ENCODE peak calls at places on chromosome 12, in six cellular contexts. One of them, this sample, is unnamed.

GRCh38 chr12:118979763-118980406 is 1.5 kb upstream of the SRRM4 start:
- DNase-seq in neural crest cell: peak
- DNase-seq in T-cell: peak
- DNase-seq in stimulated activated CD4-positive, alpha-beta T cell treated with anti-CD3 and anti-CD28 coated beads, Interleukin-1b, Interleukin-23, amount 100 ng/mL, for 24 hours: no peak
- DNase-seq in foreskin fibroblast: peak
- DNase-seq in activated CD4-positive, alpha-beta T cell treated with anti-CD3 and anti-CD28 coated beads, Interleukin-2, amount 50 U/mL, for 24 hours: no peak
- DNase-seq in this sample: peak

GRCh38 chr12:99767809-99768208 is 120.3 kb downstream of the GARIN6 start:
- DNase-seq in foreskin fibroblast: peak
- DNase-seq in neural crest cell: no peak
- DNase-seq in stimulated activated CD4-positive, alpha-beta T cell treated with anti-CD3 and anti-CD28 coated beads, Interleukin-1b, Interleukin-23, amount 100 ng/mL, for 24 hours: no peak
- DNase-seq in activated CD4-positive, alpha-beta T cell treated with anti-CD3 and anti-CD28 coated beads, Interleukin-2, amount 50 U/mL, for 24 hours: no peak
- DNase-seq in T-cell: no peak
- DNase-seq in this sample: peak

GRCh38 chr12:6324936-6325750 is 14.7 kb downstream of the PLEKHG6 start:
- DNase-seq in activated CD4-positive, alpha-beta T cell treated with anti-CD3 and anti-CD28 coated beads, Interleukin-2, amount 50 U/mL, for 24 hours: no peak
- DNase-seq in neural crest cell: no peak
- DNase-seq in foreskin fibroblast: peak
- DNase-seq in T-cell: no peak
- DNase-seq in stimulated activated CD4-positive, alpha-beta T cell treated with anti-CD3 and anti-CD28 coated beads, Interleukin-1b, Interleukin-23, amount 100 ng/mL, for 24 hours: no peak
- DNase-seq in this sample: no peak

GRCh38 chr12:63276537-63277365 is 125.8 kb upstream of the AVPR1A start:
- DNase-seq in activated CD4-positive, alpha-beta T cell treated with anti-CD3 and anti-CD28 coated beads, Interleukin-2, amount 50 U/mL, for 24 hours: no peak
- DNase-seq in T-cell: no peak
- DNase-seq in foreskin fibroblast: peak
- DNase-seq in neural crest cell: peak
- DNase-seq in stimulated activated CD4-positive, alpha-beta T cell treated with anti-CD3 and anti-CD28 coated beads, Interleukin-1b, Interleukin-23, amount 100 ng/mL, for 24 hours: no peak
- DNase-seq in this sample: peak

GRCh38 chr12:100877776-100878175 is 83.2 kb downstream of the ANO4 start:
- DNase-seq in neural crest cell: no peak
- DNase-seq in foreskin fibroblast: no peak
- DNase-seq in stimulated activated CD4-positive, alpha-beta T cell treated with anti-CD3 and anti-CD28 coated beads, Interleukin-1b, Interleukin-23, amount 100 ng/mL, for 24 hours: no peak
- DNase-seq in T-cell: no peak
- DNase-seq in activated CD4-positive, alpha-beta T cell treated with anti-CD3 and anti-CD28 coated beads, Interleukin-2, amount 50 U/mL, for 24 hours: no peak
- DNase-seq in this sample: no peak

GRCh38 chr12:110577717-110578521 is 5.2 kb downstream of the PPTC7 start:
- DNase-seq in neural crest cell: no peak
- DNase-seq in T-cell: no peak
- DNase-seq in activated CD4-positive, alpha-beta T cell treated with anti-CD3 and anti-CD28 coated beads, Interleukin-2, amount 50 U/mL, for 24 hours: peak
- DNase-seq in foreskin fibroblast: peak
- DNase-seq in stimulated activated CD4-positive, alpha-beta T cell treated with anti-CD3 and anti-CD28 coated beads, Interleukin-1b, Interleukin-23, amount 100 ng/mL, for 24 hours: no peak
- DNase-seq in this sample: no peak

GRCh38 chr12:80847575-80847974 is 90.2 kb downstream of the LIN7A start:
- DNase-seq in stimulated activated CD4-positive, alpha-beta T cell treated with anti-CD3 and anti-CD28 coated beads, Interleukin-1b, Interleukin-23, amount 100 ng/mL, for 24 hours: no peak
- DNase-seq in foreskin fibroblast: no peak
- DNase-seq in activated CD4-positive, alpha-beta T cell treated with anti-CD3 and anti-CD28 coated beads, Interleukin-2, amount 50 U/mL, for 24 hours: no peak
- DNase-seq in T-cell: no peak
- DNase-seq in neural crest cell: no peak
- DNase-seq in this sample: peak

GRCh38 chr12:38905480-38906351 is at the start of gene CPNE8:
- DNase-seq in activated CD4-positive, alpha-beta T cell treated with anti-CD3 and anti-CD28 coated beads, Interleukin-2, amount 50 U/mL, for 24 hours: peak
- DNase-seq in foreskin fibroblast: peak
- DNase-seq in neural crest cell: peak
- DNase-seq in stimulated activated CD4-positive, alpha-beta T cell treated with anti-CD3 and anti-CD28 coated beads, Interleukin-1b, Interleukin-23, amount 100 ng/mL, for 24 hours: no peak
- DNase-seq in T-cell: peak
- DNase-seq in this sample: no peak

GRCh38 chr12:68761901-68762630 is 16.1 kb downstream of the SLC35E3 start:
- DNase-seq in T-cell: no peak
- DNase-seq in activated CD4-positive, alpha-beta T cell treated with anti-CD3 and anti-CD28 coated beads, Interleukin-2, amount 50 U/mL, for 24 hours: no peak
- DNase-seq in stimulated activated CD4-positive, alpha-beta T cell treated with anti-CD3 and anti-CD28 coated beads, Interleukin-1b, Interleukin-23, amount 100 ng/mL, for 24 hours: no peak
- DNase-seq in neural crest cell: no peak
- DNase-seq in foreskin fibroblast: no peak
- DNase-seq in this sample: no peak

GRCh38 chr12:113647048-113647447 is 175.4 kb upstream of the LHX5 start:
- DNase-seq in foreskin fibroblast: no peak
- DNase-seq in stimulated activated CD4-positive, alpha-beta T cell treated with anti-CD3 and anti-CD28 coated beads, Interleukin-1b, Interleukin-23, amount 100 ng/mL, for 24 hours: no peak
- DNase-seq in T-cell: no peak
- DNase-seq in neural crest cell: peak
- DNase-seq in activated CD4-positive, alpha-beta T cell treated with anti-CD3 and anti-CD28 coated beads, Interleukin-2, amount 50 U/mL, for 24 hours: no peak
- DNase-seq in this sample: no peak

GRCh38 chr12:20438307-20438779 is 70.0 kb downstream of the PDE3A start:
- DNase-seq in T-cell: no peak
- DNase-seq in stimulated activated CD4-positive, alpha-beta T cell treated with anti-CD3 and anti-CD28 coated beads, Interleukin-1b, Interleukin-23, amount 100 ng/mL, for 24 hours: no peak
- DNase-seq in foreskin fibroblast: peak
- DNase-seq in neural crest cell: no peak
- DNase-seq in activated CD4-positive, alpha-beta T cell treated with anti-CD3 and anti-CD28 coated beads, Interleukin-2, amount 50 U/mL, for 24 hours: no peak
- DNase-seq in this sample: no peak

GRCh38 chr12:29518407-29518806 is 20.9 kb upstream of the OVCH1 start:
- DNase-seq in activated CD4-positive, alpha-beta T cell treated with anti-CD3 and anti-CD28 coated beads, Interleukin-2, amount 50 U/mL, for 24 hours: no peak
- DNase-seq in neural crest cell: no peak
- DNase-seq in stimulated activated CD4-positive, alpha-beta T cell treated with anti-CD3 and anti-CD28 coated beads, Interleukin-1b, Interleukin-23, amount 100 ng/mL, for 24 hours: no peak
- DNase-seq in foreskin fibroblast: no peak
- DNase-seq in T-cell: no peak
- DNase-seq in this sample: no peak

GRCh38 chr12:6752181-6752930 is 585 bp downstream of the MLF2 start:
- DNase-seq in activated CD4-positive, alpha-beta T cell treated with anti-CD3 and anti-CD28 coated beads, Interleukin-2, amount 50 U/mL, for 24 hours: no peak
- DNase-seq in neural crest cell: no peak
- DNase-seq in stimulated activated CD4-positive, alpha-beta T cell treated with anti-CD3 and anti-CD28 coated beads, Interleukin-1b, Interleukin-23, amount 100 ng/mL, for 24 hours: no peak
- DNase-seq in T-cell: no peak
- DNase-seq in foreskin fibroblast: peak
- DNase-seq in this sample: no peak

GRCh38 chr12:128992116-128992515 is 138.8 kb downstream of the GLT1D1 start:
- DNase-seq in neural crest cell: no peak
- DNase-seq in foreskin fibroblast: no peak
- DNase-seq in stimulated activated CD4-positive, alpha-beta T cell treated with anti-CD3 and anti-CD28 coated beads, Interleukin-1b, Interleukin-23, amount 100 ng/mL, for 24 hours: no peak
- DNase-seq in activated CD4-positive, alpha-beta T cell treated with anti-CD3 and anti-CD28 coated beads, Interleukin-2, amount 50 U/mL, for 24 hours: no peak
- DNase-seq in T-cell: no peak
- DNase-seq in this sample: no peak

GRCh38 chr12:25689996-25690501 is 137.0 kb upstream of the LMNTD1 start:
- DNase-seq in foreskin fibroblast: peak
- DNase-seq in neural crest cell: no peak
- DNase-seq in T-cell: no peak
- DNase-seq in stimulated activated CD4-positive, alpha-beta T cell treated with anti-CD3 and anti-CD28 coated beads, Interleukin-1b, Interleukin-23, amount 100 ng/mL, for 24 hours: no peak
- DNase-seq in activated CD4-positive, alpha-beta T cell treated with anti-CD3 and anti-CD28 coated beads, Interleukin-2, amount 50 U/mL, for 24 hours: no peak
- DNase-seq in this sample: no peak

GRCh38 chr12:11650279-11650696 is 814 bp downstream of the ETV6 start:
- DNase-seq in neural crest cell: no peak
- DNase-seq in T-cell: no peak
- DNase-seq in stimulated activated CD4-positive, alpha-beta T cell treated with anti-CD3 and anti-CD28 coated beads, Interleukin-1b, Interleukin-23, amount 100 ng/mL, for 24 hours: no peak
- DNase-seq in activated CD4-positive, alpha-beta T cell treated with anti-CD3 and anti-CD28 coated beads, Interleukin-2, amount 50 U/mL, for 24 hours: no peak
- DNase-seq in foreskin fibroblast: no peak
- DNase-seq in this sample: no peak

GRCh38 chr12:104456417-104456949 is at the start of gene CHST11:
- DNase-seq in neural crest cell: peak
- DNase-seq in T-cell: peak
- DNase-seq in foreskin fibroblast: peak
- DNase-seq in activated CD4-positive, alpha-beta T cell treated with anti-CD3 and anti-CD28 coated beads, Interleukin-2, amount 50 U/mL, for 24 hours: peak
- DNase-seq in stimulated activated CD4-positive, alpha-beta T cell treated with anti-CD3 and anti-CD28 coated beads, Interleukin-1b, Interleukin-23, amount 100 ng/mL, for 24 hours: peak
- DNase-seq in this sample: peak

GRCh38 chr12:3562484-3562883 is 71.5 kb downstream of the PRMT8 start:
- DNase-seq in stimulated activated CD4-positive, alpha-beta T cell treated with anti-CD3 and anti-CD28 coated beads, Interleukin-1b, Interleukin-23, amount 100 ng/mL, for 24 hours: no peak
- DNase-seq in foreskin fibroblast: no peak
- DNase-seq in activated CD4-positive, alpha-beta T cell treated with anti-CD3 and anti-CD28 coated beads, Interleukin-2, amount 50 U/mL, for 24 hours: no peak
- DNase-seq in neural crest cell: no peak
- DNase-seq in T-cell: no peak
- DNase-seq in this sample: no peak

GRCh38 chr12:64675795-64676194 is 65.5 kb downstream of the RASSF3 start:
- DNase-seq in neural crest cell: no peak
- DNase-seq in T-cell: no peak
- DNase-seq in foreskin fibroblast: peak
- DNase-seq in stimulated activated CD4-positive, alpha-beta T cell treated with anti-CD3 and anti-CD28 coated beads, Interleukin-1b, Interleukin-23, amount 100 ng/mL, for 24 hours: no peak
- DNase-seq in activated CD4-positive, alpha-beta T cell treated with anti-CD3 and anti-CD28 coated beads, Interleukin-2, amount 50 U/mL, for 24 hours: no peak
- DNase-seq in this sample: no peak

GRCh38 chr12:71214511-71215285 is 56.9 kb upstream of the TSPAN8 start:
- DNase-seq in T-cell: no peak
- DNase-seq in stimulated activated CD4-positive, alpha-beta T cell treated with anti-CD3 and anti-CD28 coated beads, Interleukin-1b, Interleukin-23, amount 100 ng/mL, for 24 hours: no peak
- DNase-seq in neural crest cell: no peak
- DNase-seq in activated CD4-positive, alpha-beta T cell treated with anti-CD3 and anti-CD28 coated beads, Interleukin-2, amount 50 U/mL, for 24 hours: no peak
- DNase-seq in foreskin fibroblast: no peak
- DNase-seq in this sample: no peak

GRCh38 chr12:132194056-132194455 is 49.8 kb downstream of the NOC4L start:
- DNase-seq in foreskin fibroblast: peak
- DNase-seq in activated CD4-positive, alpha-beta T cell treated with anti-CD3 and anti-CD28 coated beads, Interleukin-2, amount 50 U/mL, for 24 hours: no peak
- DNase-seq in T-cell: no peak
- DNase-seq in stimulated activated CD4-positive, alpha-beta T cell treated with anti-CD3 and anti-CD28 coated beads, Interleukin-1b, Interleukin-23, amount 100 ng/mL, for 24 hours: no peak
- DNase-seq in neural crest cell: no peak
- DNase-seq in this sample: no peak

GRCh38 chr12:65867428-65867827 is 43.1 kb downstream of the HMGA2 start:
- DNase-seq in activated CD4-positive, alpha-beta T cell treated with anti-CD3 and anti-CD28 coated beads, Interleukin-2, amount 50 U/mL, for 24 hours: no peak
- DNase-seq in stimulated activated CD4-positive, alpha-beta T cell treated with anti-CD3 and anti-CD28 coated beads, Interleukin-1b, Interleukin-23, amount 100 ng/mL, for 24 hours: no peak
- DNase-seq in foreskin fibroblast: peak
- DNase-seq in T-cell: no peak
- DNase-seq in neural crest cell: no peak
- DNase-seq in this sample: no peak

GRCh38 chr12:116885496-116885895 is 4.3 kb upstream of the HRK start:
- DNase-seq in foreskin fibroblast: no peak
- DNase-seq in neural crest cell: no peak
- DNase-seq in stimulated activated CD4-positive, alpha-beta T cell treated with anti-CD3 and anti-CD28 coated beads, Interleukin-1b, Interleukin-23, amount 100 ng/mL, for 24 hours: no peak
- DNase-seq in activated CD4-positive, alpha-beta T cell treated with anti-CD3 and anti-CD28 coated beads, Interleukin-2, amount 50 U/mL, for 24 hours: no peak
- DNase-seq in T-cell: no peak
- DNase-seq in this sample: no peak

GRCh38 chr12:17030338-17030737 is 424.4 kb upstream of the LMO3 start:
- DNase-seq in T-cell: no peak
- DNase-seq in stimulated activated CD4-positive, alpha-beta T cell treated with anti-CD3 and anti-CD28 coated beads, Interleukin-1b, Interleukin-23, amount 100 ng/mL, for 24 hours: no peak
- DNase-seq in activated CD4-positive, alpha-beta T cell treated with anti-CD3 and anti-CD28 coated beads, Interleukin-2, amount 50 U/mL, for 24 hours: no peak
- DNase-seq in neural crest cell: no peak
- DNase-seq in foreskin fibroblast: no peak
- DNase-seq in this sample: no peak

GRCh38 chr12:108648371-108648770 is 14.7 kb upstream of the SELPLG start:
- DNase-seq in stimulated activated CD4-positive, alpha-beta T cell treated with anti-CD3 and anti-CD28 coated beads, Interleukin-1b, Interleukin-23, amount 100 ng/mL, for 24 hours: no peak
- DNase-seq in foreskin fibroblast: no peak
- DNase-seq in activated CD4-positive, alpha-beta T cell treated with anti-CD3 and anti-CD28 coated beads, Interleukin-2, amount 50 U/mL, for 24 hours: no peak
- DNase-seq in neural crest cell: no peak
- DNase-seq in T-cell: no peak
- DNase-seq in this sample: no peak

GRCh38 chr12:67256649-67257048 is 12.5 kb upstream of the CAND1 start:
- DNase-seq in T-cell: no peak
- DNase-seq in neural crest cell: no peak
- DNase-seq in activated CD4-positive, alpha-beta T cell treated with anti-CD3 and anti-CD28 coated beads, Interleukin-2, amount 50 U/mL, for 24 hours: no peak
- DNase-seq in foreskin fibroblast: no peak
- DNase-seq in stimulated activated CD4-positive, alpha-beta T cell treated with anti-CD3 and anti-CD28 coated beads, Interleukin-1b, Interleukin-23, amount 100 ng/mL, for 24 hours: no peak
- DNase-seq in this sample: no peak

This sample was measured in NCI-H345.